ENCODE peak calls at places on chromosomes 12 and 14, in four cellular contexts. One of them, this sample, is unnamed.

GRCh38 chr14:55743551-55743950 is 163.5 kb downstream of the KTN1 start:
- DNase-seq in NCI-H510A treated with DMSO at 0.1 percent for 48 hours: no peak
- DNase-seq in NCI-H1436 treated with DMSO at 0.1 percent for 48 hours: no peak
- DNase-seq in NCI-H1048: no peak
- DNase-seq in this sample: no peak

GRCh38 chr12:121826318-121826954 is 22.6 kb downstream of the SETD1B start:
- DNase-seq in NCI-H510A treated with DMSO at 0.1 percent for 48 hours: no peak
- DNase-seq in NCI-H1048: no peak
- DNase-seq in NCI-H1436 treated with DMSO at 0.1 percent for 48 hours: no peak
- DNase-seq in this sample: no peak

GRCh38 chr12:70736775-70737174 is 99.5 kb upstream of the PTPRB start:
- DNase-seq in NCI-H1436 treated with DMSO at 0.1 percent for 48 hours: no peak
- DNase-seq in NCI-H510A treated with DMSO at 0.1 percent for 48 hours: no peak
- DNase-seq in NCI-H1048: no peak
- DNase-seq in this sample: no peak

GRCh38 chr12:89393551-89394121 is 41.3 kb upstream of the DUSP6 start:
- DNase-seq in NCI-H510A treated with DMSO at 0.1 percent for 48 hours: no peak
- DNase-seq in NCI-H1048: no peak
- DNase-seq in NCI-H1436 treated with DMSO at 0.1 percent for 48 hours: no peak
- DNase-seq in this sample: no peak

GRCh38 chr14:23159516-23159915 is 23.9 kb downstream of the SLC7A8 start:
- DNase-seq in NCI-H510A treated with DMSO at 0.1 percent for 48 hours: no peak
- DNase-seq in NCI-H1048: no peak
- DNase-seq in NCI-H1436 treated with DMSO at 0.1 percent for 48 hours: no peak
- DNase-seq in this sample: no peak

GRCh38 chr12:110677206-110677911 is 11.6 kb downstream of the HVCN1 start:
- DNase-seq in NCI-H1048: no peak
- DNase-seq in NCI-H1436 treated with DMSO at 0.1 percent for 48 hours: no peak
- DNase-seq in NCI-H510A treated with DMSO at 0.1 percent for 48 hours: no peak
- DNase-seq in this sample: no peak

GRCh38 chr14:82159624-82160023 is 626.0 kb upstream of the SEL1L start:
- DNase-seq in NCI-H1436 treated with DMSO at 0.1 percent for 48 hours: no peak
- DNase-seq in NCI-H510A treated with DMSO at 0.1 percent for 48 hours: no peak
- DNase-seq in NCI-H1048: no peak
- DNase-seq in this sample: no peak

GRCh38 chr12:48924617-48925217 is 575 bp downstream of the FKBP11 start:
- DNase-seq in NCI-H1436 treated with DMSO at 0.1 percent for 48 hours: no peak
- DNase-seq in NCI-H1048: peak
- DNase-seq in NCI-H510A treated with DMSO at 0.1 percent for 48 hours: peak
- DNase-seq in this sample: peak

GRCh38 chr12:75959060-75959459 is 72.5 kb downstream of the PHLDA1 start:
- DNase-seq in NCI-H510A treated with DMSO at 0.1 percent for 48 hours: no peak
- DNase-seq in NCI-H1436 treated with DMSO at 0.1 percent for 48 hours: no peak
- DNase-seq in NCI-H1048: no peak
- DNase-seq in this sample: peak

GRCh38 chr14:99537399-99537798 is 56.2 kb downstream of the CCNK start:
- DNase-seq in NCI-H1048: no peak
- DNase-seq in NCI-H1436 treated with DMSO at 0.1 percent for 48 hours: no peak
- DNase-seq in NCI-H510A treated with DMSO at 0.1 percent for 48 hours: no peak
- DNase-seq in this sample: peak

GRCh38 chr14:63770187-63770807 is 42.4 kb upstream of the SGPP1 start:
- DNase-seq in NCI-H510A treated with DMSO at 0.1 percent for 48 hours: no peak
- DNase-seq in NCI-H1048: no peak
- DNase-seq in NCI-H1436 treated with DMSO at 0.1 percent for 48 hours: no peak
- DNase-seq in this sample: peak

GRCh38 chr14:31138301-31138700 is 69.3 kb downstream of the HECTD1 start:
- DNase-seq in NCI-H1048: no peak
- DNase-seq in NCI-H1436 treated with DMSO at 0.1 percent for 48 hours: no peak
- DNase-seq in NCI-H510A treated with DMSO at 0.1 percent for 48 hours: no peak
- DNase-seq in this sample: no peak

GRCh38 chr12:123115409-123116111 is 35.3 kb downstream of the PITPNM2 start:
- DNase-seq in NCI-H1048: no peak
- DNase-seq in NCI-H510A treated with DMSO at 0.1 percent for 48 hours: no peak
- DNase-seq in NCI-H1436 treated with DMSO at 0.1 percent for 48 hours: no peak
- DNase-seq in this sample: no peak

GRCh38 chr12:6214633-6215032 is 14.4 kb downstream of the CD9 start:
- DNase-seq in NCI-H510A treated with DMSO at 0.1 percent for 48 hours: no peak
- DNase-seq in NCI-H1048: no peak
- DNase-seq in NCI-H1436 treated with DMSO at 0.1 percent for 48 hours: no peak
- DNase-seq in this sample: no peak

GRCh38 chr14:31781578-31781977 is 220.4 kb downstream of the NUBPL start:
- DNase-seq in NCI-H510A treated with DMSO at 0.1 percent for 48 hours: peak
- DNase-seq in NCI-H1048: no peak
- DNase-seq in NCI-H1436 treated with DMSO at 0.1 percent for 48 hours: no peak
- DNase-seq in this sample: no peak

GRCh38 chr12:43638786-43639185 is 86.8 kb upstream of the ADAMTS20 start:
- DNase-seq in NCI-H510A treated with DMSO at 0.1 percent for 48 hours: no peak
- DNase-seq in NCI-H1048: no peak
- DNase-seq in NCI-H1436 treated with DMSO at 0.1 percent for 48 hours: no peak
- DNase-seq in this sample: no peak

GRCh38 chr14:105324080-105324778 is 9.7 kb downstream of the PACS2 start:
- DNase-seq in NCI-H1436 treated with DMSO at 0.1 percent for 48 hours: no peak
- DNase-seq in NCI-H510A treated with DMSO at 0.1 percent for 48 hours: peak
- DNase-seq in NCI-H1048: no peak
- DNase-seq in this sample: peak

GRCh38 chr14:25400607-25401206 is 350.8 kb upstream of the STXBP6 start:
- DNase-seq in NCI-H510A treated with DMSO at 0.1 percent for 48 hours: peak
- DNase-seq in NCI-H1436 treated with DMSO at 0.1 percent for 48 hours: no peak
- DNase-seq in NCI-H1048: peak
- DNase-seq in this sample: peak

GRCh38 chr12:120960657-120961056 is 17.7 kb upstream of the HNF1A start:
- DNase-seq in NCI-H1436 treated with DMSO at 0.1 percent for 48 hours: no peak
- DNase-seq in NCI-H1048: no peak
- DNase-seq in NCI-H510A treated with DMSO at 0.1 percent for 48 hours: no peak
- DNase-seq in this sample: no peak

GRCh38 chr14:20092050-20092449 is 18.5 kb upstream of the OR4K17 start:
- DNase-seq in NCI-H510A treated with DMSO at 0.1 percent for 48 hours: no peak
- DNase-seq in NCI-H1048: no peak
- DNase-seq in NCI-H1436 treated with DMSO at 0.1 percent for 48 hours: no peak
- DNase-seq in this sample: no peak

This sample was measured in neural progenitor cell.